ENCODE peak calls at places on chromosomes 13 and 19, in nine cellular contexts. W is astrocyte, N is mesenchymal stem cell, F is IMR-90, O is HCT116, U is fibroblast of lung, D is PC-3, R is K562, S is osteoblast. V is an unnamed sample. For H3K4me1 and H3K9me3, the result is how much of the 10 kb centered on the place peaks cover.

GRCh38 chr19:6250024-6250605 is 29.7 kb downstream of the MLLT1 start:
- DNase-seq in D (no peak), N (no peak), U (peak), R (no peak), W (peak), O (no peak), F (peak), S (peak), V (no peak)

GRCh38 chr19:56309511-56310185 is 5.0 kb downstream of the ZSCAN5A start:
- DNase-seq in W (no peak), U (peak), F (peak), S (peak), N (peak), D (peak), R (peak), O (peak), V (peak)

GRCh38 chr19:29671393-29672076 is 6.3 kb downstream of the PLEKHF1 start:
- DNase-seq in O (no peak), U (no peak), R (peak), S (peak), W (peak), F (no peak), D (peak), N (peak), V (peak)

GRCh38 chr19:39409207-39409885 is 2.7 kb downstream of the ZFP36 start:
- DNase-seq in D (peak), R (peak), W (no peak), S (peak), N (peak), U (no peak), F (peak), O (peak), V (peak)

GRCh38 chr13:52371736-52372247 is 34.2 kb downstream of the THSD1 start:
- DNase-seq in U (peak), N (peak), D (peak), O (peak), W (peak), F (peak), R (no peak), S (peak), V (no peak)

GRCh38 chr13:84439108-84439507 is 556.8 kb upstream of the SLITRK1 start:
- DNase-seq in W (peak), N (no peak), F (peak), S (peak), R (no peak), U (peak), D (no peak), O (no peak), V (no peak)

GRCh38 chr13:44573790-44574465 is 2.2 kb downstream of the TSC22D1 start:
- DNase-seq in D (peak), N (peak), O (no peak), W (peak), F (peak), S (peak), R (no peak), U (peak), V (peak)

GRCh38 chr13:80695841-80696240 is 354.9 kb upstream of the SPRY2 start:
- DNase-seq in W (no peak), D (no peak), F (no peak), S (no peak), U (no peak), O (no peak), R (no peak), N (no peak), V (no peak)

GRCh38 chr13:48431431-48431830 is 18.5 kb upstream of the LPAR6 start:
- DNase-seq in F (no peak), R (no peak), N (peak), W (peak), S (no peak), U (no peak), O (no peak), D (no peak), V (no peak)

GRCh38 chr13:112592647-112593046 is 4.7 kb upstream of the TUBGCP3 start:
- DNase-seq in N (no peak), W (no peak), R (no peak), S (no peak), U (no peak), D (peak), O (no peak), F (no peak), V (no peak)

GRCh38 chr19:6424190-6424938 is at the start of gene KHSRP:
- DNase-seq in D (no peak), N (peak), R (peak), S (peak), F (no peak), W (no peak), U (no peak), O (no peak), V (peak)

GRCh38 chr19:33335446-33335845 is 33.1 kb upstream of the CEBPA start:
- DNase-seq in N (no peak), F (no peak), O (no peak), U (no peak), D (no peak), R (no peak), S (no peak), W (no peak), V (no peak)

GRCh38 chr13:67343777-67344176 is 113.6 kb upstream of the PCDH9 start:
- DNase-seq in O (no peak), R (no peak), D (peak), F (no peak), N (no peak), S (no peak), U (no peak), W (no peak), V (no peak)

GRCh38 chr13:78600317-78600899 is 2.9 kb downstream of the POU4F1 start:
- DNase-seq in D (no peak), O (no peak), N (no peak), S (no peak), R (no peak), F (no peak), U (peak), W (no peak), V (no peak)

GRCh38 chr19:56120371-56121179 is 520 bp downstream of the ZNF787 start:
- DNase-seq in O (peak), W (peak), N (peak), U (peak), F (peak), R (peak), S (peak), D (peak), V (peak)

GRCh38 chr13:25187596-25187995 is 15.5 kb upstream of the AMER2 start:
- DNase-seq in U (no peak), R (no peak), F (no peak), S (no peak), O (no peak), W (no peak), N (no peak), D (no peak), V (no peak)

GRCh38 chr19:5141926-5142724 is 173.2 kb downstream of the KDM4B start:
- DNase-seq in N (no peak), S (peak), F (no peak), O (no peak), U (no peak), D (no peak), W (no peak), R (no peak), V (no peak)

GRCh38 chr19:13036366-13036976 is 41.2 kb downstream of the NFIX start:
- DNase-seq in U (no peak), D (peak), S (peak), R (no peak), F (peak), W (peak), O (peak), N (no peak), V (no peak)

GRCh38 chr13:99040536-99041141 is 62.8 kb upstream of the DOCK9 start:
- DNase-seq in W (no peak), D (peak), U (no peak), R (no peak), F (no peak), N (no peak), S (no peak), O (no peak), V (no peak)

GRCh38 chr19:51807111-51807701 is 12.2 kb downstream of the FPR3 start:
- DNase-seq in W (no peak), F (no peak), N (no peak), O (no peak), U (no peak), S (no peak), R (peak), D (peak), V (no peak)

GRCh38 chr13:88223958-88224357 is 552.8 kb downstream of the SLITRK5 start:
- DNase-seq in O (no peak), U (no peak), F (no peak), N (no peak), S (no peak), D (no peak), R (no peak), W (no peak), V (no peak)

GRCh38 chr13:111429064-111429558 is 108.7 kb downstream of the TEX29 start:
- DNase-seq in N (peak), R (peak), S (no peak), F (peak), W (no peak), U (peak), O (peak), D (peak), V (peak)

GRCh38 chr13:60114499-60115028 is 49.2 kb downstream of the DIAPH3 start:
- DNase-seq in U (no peak), W (no peak), F (no peak), O (no peak), D (no peak), R (no peak), N (no peak), S (no peak), V (no peak)

GRCh38 chr19:934865-935422 is 9.1 kb downstream of the ARID3A start:
- DNase-seq in R (no peak), F (peak), S (no peak), D (peak), U (peak), O (no peak), N (no peak), W (peak), V (no peak)

GRCh38 chr13:34883381-34883780 is 58.7 kb upstream of the NBEA start:
- DNase-seq in F (no peak), D (no peak), O (no peak), W (no peak), N (no peak), S (peak), U (no peak), R (no peak), V (no peak)

GRCh38 chr13:106210327-106210726 is 325.1 kb downstream of the EFNB2 start:
- DNase-seq in R (no peak), U (no peak), F (peak), S (no peak), W (no peak), D (no peak), N (peak), O (no peak), V (no peak)

GRCh38 chr13:25249001-25249543 is 38.2 kb downstream of the MTMR6 start:
- DNase-seq in O (no peak), U (peak), F (peak), R (no peak), W (peak), S (no peak), D (peak), N (peak), V (peak)

GRCh38 chr19:532578-533484 is 1.3 kb downstream of the CDC34 start:
- DNase-seq in R (peak), F (peak), S (peak), O (peak), W (peak), N (peak), U (peak), D (peak), V (peak)

GRCh38 chr19:29855087-29855486 is 43.3 kb downstream of the CCNE1 start:
- DNase-seq in R (no peak), D (no peak), O (no peak), W (no peak), S (no peak), F (no peak), N (no peak), U (no peak), V (no peak)

GRCh38 chr13:20796791-20797513 is 23.2 kb upstream of the EEF1AKMT1 start:
- DNase-seq in F (peak), N (peak), W (peak), O (no peak), D (peak), R (no peak), S (peak), U (peak), V (no peak)

GRCh38 chr13:50787316-50788195 is 55.9 kb downstream of the DLEU7 start:
- DNase-seq in N (no peak), D (no peak), W (no peak), R (no peak), U (no peak), O (no peak), F (no peak), S (no peak), V (no peak)
- H3K4me2 ChIP-seq in N (no peak), D (no peak), W (no peak), R (no peak), U (no peak), O (no peak), F (no peak), S (no peak), V (no peak)

GRCh38 chr19:19028526-19028925 is 4.8 kb downstream of the SUGP2 start:
- DNase-seq in R (no peak), D (no peak), O (no peak), N (no peak), S (no peak), F (no peak), W (no peak), U (no peak), V (no peak)

GRCh38 chr19:19032420-19033175 is 719 bp downstream of the SUGP2 start:
- DNase-seq in D (peak), U (peak), S (peak), F (peak), R (peak), O (peak), N (peak), W (peak), V (peak)

GRCh38 chr19:19026299-19026971 is 6.9 kb downstream of the SUGP2 start:
- DNase-seq in N (no peak), F (no peak), U (no peak), R (no peak), O (no peak), S (no peak), W (no peak), D (no peak), V (peak)

GRCh38 chr19:19022380-19022961 is 10.8 kb downstream of the SUGP2 start:
- DNase-seq in W (no peak), D (no peak), R (no peak), F (peak), O (no peak), S (no peak), U (no peak), N (no peak), V (no peak)

DNA sequence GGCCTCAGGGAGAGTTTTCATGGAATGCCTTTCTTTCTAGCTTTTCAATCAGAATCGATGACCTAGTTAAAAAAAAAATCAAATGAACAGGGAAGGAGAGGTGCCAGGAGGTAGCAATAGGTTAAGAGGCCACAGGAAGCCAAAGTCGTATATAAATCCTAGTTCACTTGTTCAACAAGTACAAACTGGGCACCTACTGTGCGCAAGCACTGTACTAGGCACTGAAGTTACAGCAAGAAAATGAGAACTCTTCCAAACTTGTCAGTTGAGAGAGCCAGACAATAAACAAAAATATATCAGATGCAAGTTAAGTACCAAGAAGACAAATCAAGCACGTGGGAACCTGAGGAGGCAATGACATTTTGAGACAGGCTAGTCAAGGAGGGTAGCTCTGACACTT is 6.1 kb downstream of the SUGP2 start:
- DNase-seq in S (no peak), U (no peak), N (no peak), W (no peak), D (no peak), O (no peak), R (no peak), F (no peak), V (no peak)
- H3K4me1 ChIP-seq in S (under half), U (under half), N (under half), W (under half), D (under half), O (under half), R (under half), F (under half), V (under half)

DNA sequence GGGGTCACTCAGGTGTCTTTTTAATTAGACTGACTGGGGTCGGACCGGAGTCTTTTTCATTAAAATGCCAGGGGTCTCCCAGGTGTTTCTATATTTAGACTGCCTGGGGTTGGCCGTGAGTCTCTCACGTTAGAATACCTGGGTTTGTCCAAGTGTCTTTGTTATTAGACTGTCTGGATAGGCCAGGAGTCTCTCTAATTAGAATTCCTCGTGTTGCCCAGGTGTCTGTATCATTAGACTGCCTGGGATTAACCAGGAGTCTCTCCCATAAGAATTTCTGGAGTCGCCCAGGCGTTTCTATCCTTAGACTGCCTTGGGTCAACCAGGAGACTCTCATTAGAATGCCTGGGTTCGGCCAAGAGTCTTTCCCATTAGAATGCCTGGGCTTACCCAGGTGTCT is 1445.7 kb downstream of the UQCRFS1 start:
- DNase-seq in O (no peak), R (no peak), F (no peak), N (no peak), W (no peak), D (no peak), S (no peak), U (no peak), V (no peak)
- H3K9me3 ChIP-seq in O (under half), R (under half), F (under half), N (under half), W (under half), D (under half), S (under half), U (under half), V (under half)

DNA sequence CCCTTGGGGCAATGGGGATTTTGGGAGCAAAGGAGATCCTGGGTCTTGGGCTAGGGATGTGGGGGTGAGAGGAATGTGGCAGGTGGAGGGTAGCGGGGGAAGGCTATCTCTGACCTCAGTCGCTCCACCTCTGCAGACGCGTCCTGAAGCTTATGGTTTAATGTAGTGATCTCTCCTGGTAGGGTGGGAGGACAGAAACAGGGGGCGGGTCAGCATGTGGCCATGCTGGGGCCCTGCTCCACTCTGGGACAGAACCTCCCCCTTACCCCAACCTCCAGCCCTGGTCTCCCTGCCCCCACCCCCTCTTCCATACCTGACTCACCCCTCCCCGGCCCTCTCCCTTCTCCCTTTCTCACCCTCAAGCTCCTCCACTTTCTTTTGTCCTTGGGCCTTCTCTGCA is 1.4 kb downstream of the BST2 start:
- DNase-seq in O (no peak), U (no peak), S (peak), R (peak), W (no peak), N (no peak), F (no peak), D (no peak), V (no peak)
- H3K4me2 ChIP-seq in O (no peak), U (no peak), S (no peak), R (peak), W (no peak), N (no peak), F (no peak), D (no peak), V (peak)

DNA sequence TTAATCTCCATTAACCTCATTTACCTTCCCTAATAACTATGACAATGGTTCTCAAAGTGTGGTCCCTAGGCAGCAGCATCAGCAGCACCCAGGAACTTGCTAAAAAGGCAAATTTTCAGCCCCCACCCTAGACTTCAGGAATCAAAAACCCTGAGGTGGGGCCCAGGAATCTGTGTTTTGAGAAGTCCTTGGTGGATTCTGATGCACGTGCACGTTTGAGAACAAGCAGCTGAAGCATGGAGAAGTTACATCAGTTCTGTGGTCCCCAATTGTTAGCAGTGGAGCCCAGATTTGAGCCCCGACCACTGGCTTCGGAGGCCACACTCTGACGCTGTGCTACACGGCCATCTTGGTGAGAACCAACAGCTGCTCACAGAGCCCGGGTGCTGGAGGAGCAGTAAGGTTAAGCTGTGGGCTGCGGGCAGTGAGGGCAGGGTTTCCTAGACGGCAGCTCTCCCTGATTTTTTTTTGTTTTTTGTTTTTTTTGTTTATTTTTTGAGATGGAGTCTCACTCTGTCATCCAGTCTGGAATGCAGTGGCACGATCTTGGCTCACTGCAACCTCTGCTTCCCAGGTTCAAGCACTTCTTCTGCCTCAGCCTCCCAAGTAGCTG is 14.0 kb upstream of the CD22 start:
- DNase-seq in U (no peak), F (no peak), S (peak), R (no peak), W (no peak), D (no peak), O (no peak), N (no peak), V (no peak)
- H3K4me1 ChIP-seq in U (under half), F (under half), S (under half), R (half or more), W (under half), D (under half), O (under half), N (under half), V (half or more)